ENCODE peak calls at places on chromosomes 7 and 10, in six cellular contexts. G is NCI-H1092 treated with DMSO at 0.1 percent for 48 hours; C is Right ventricle myocardium superior; E is naive thymus-derived CD8-positive, alpha-beta T cell; I is stimulated activated CD8-positive, alpha-beta memory T cell treated with anti-CD3 and anti-CD28 coated beads, Interleukin-7, amount 100 ng/mL, for 24 hours; X is activated naive CD8-positive, alpha-beta T cell treated with anti-CD3 and anti-CD28 coated beads, Interleukin-2, amount 50 U/mL, for 24 hours. V is an unnamed sample.

GRCh38 chr10:3811331-3811870 is 26.4 kb upstream of the KLF6 start:
- DNase-seq in I (no peak), X (no peak), G (no peak), E (no peak), C (no peak), V (no peak)

GRCh38 chr10:43772191-43772590 is 123.5 kb upstream of the ZNF32 start:
- DNase-seq in X (no peak), C (no peak), E (no peak), I (no peak), G (no peak), V (no peak)

GRCh38 chr7:81871606-81872265 is 101.9 kb upstream of the HGF start:
- DNase-seq in C (no peak), G (no peak), E (no peak), I (no peak), X (no peak), V (no peak)

GRCh38 chr10:107859065-107859464 is 694.6 kb upstream of the SORCS1 start:
- DNase-seq in G (no peak), C (no peak), I (no peak), X (no peak), E (no peak), V (no peak)

GRCh38 chr10:128553755-128554154 is 427.5 kb upstream of the MKI67 start:
- DNase-seq in E (no peak), X (no peak), I (no peak), C (no peak), G (no peak), V (no peak)

GRCh38 chr10:103759100-103759781 is 96.1 kb downstream of the SH3PXD2A start:
- DNase-seq in X (peak; percentile 23), I (no peak), C (peak; percentile 65), E (no peak), G (no peak), V (peak; percentile 83)

GRCh38 chr7:90766814-90767564 is 170.9 kb downstream of the CDK14 start:
- DNase-seq in X (no peak), C (peak; percentile 74), G (no peak), I (no peak), E (no peak), V (no peak)

GRCh38 chr7:115471891-115472290 is 550.0 kb downstream of the MDFIC start:
- DNase-seq in G (no peak), C (no peak), X (no peak), E (no peak), I (no peak), V (no peak)

GRCh38 chr10:100983868-100984669 is 3.2 kb downstream of the MRPL43 start:
- DNase-seq in E (no peak), G (no peak), C (no peak), X (no peak), I (no peak), V (no peak)

GRCh38 chr10:3282341-3282740 is 109.8 kb upstream of the PITRM1 start:
- DNase-seq in C (no peak), G (no peak), E (no peak), X (no peak), I (no peak), V (no peak)

GRCh38 chr7:6271694-6272371 is 591 bp downstream of the CYTH3 start:
- DNase-seq in G (peak; percentile 33), I (no peak), X (peak; percentile 26), C (no peak), E (peak; percentile 22), V (no peak)

GRCh38 chr10:49298666-49298989 is 342 bp upstream of the C10orf71 start:
- DNase-seq in C (peak; percentile 80), I (no peak), G (no peak), X (no peak), E (no peak), V (no peak)

GRCh38 chr7:26860361-26860760 is 4.0 kb downstream of the SKAP2 start:
- DNase-seq in I (no peak), X (no peak), C (no peak), G (peak; percentile 71), E (no peak), V (no peak)